ENCODE peak calls at places on chromosomes 1 and 21, in seven cellular contexts. K, M, A, L, V, G and H are unnamed samples.
A peak's percentile ranks its signal among the peaks of the same experiment; 100 is the strongest.

GRCh38 chr1:223129229-223129851 is 13.7 kb downstream of the TLR5 start:
- DNase-seq in K (peak; percentile 80), V (peak; percentile 58), M (peak; percentile 15), G (peak; percentile 80), L (peak; percentile 93), A (no peak), H (peak; percentile 74)

GRCh38 chr1:219058891-219059820 is 114.5 kb upstream of the LYPLAL1 start:
- DNase-seq in K (no peak), G (no peak), V (no peak), A (no peak), M (no peak), L (no peak), H (no peak)

GRCh38 chr1:29159773-29160172 is 21.9 kb downstream of the SRSF4 start:
- DNase-seq in L (no peak), K (no peak), M (no peak), V (no peak), G (no peak), A (no peak), H (no peak)

GRCh38 chr1:3577300-3577699 is 34.0 kb downstream of the MEGF6 start:
- DNase-seq in G (no peak), K (no peak), A (no peak), L (no peak), V (no peak), M (no peak), H (no peak)

GRCh38 chr1:1371741-1372711 is 3.0 kb downstream of the AURKAIP1 start:
- DNase-seq in A (peak; percentile 57), K (peak; percentile 72), L (peak; percentile 96), M (no peak), G (peak; percentile 80), V (peak; percentile 83), H (peak; percentile 85)

GRCh38 chr1:47618830-47619229 is 181.0 kb downstream of the FOXD2 start:
- DNase-seq in M (no peak), V (no peak), A (no peak), L (no peak), K (no peak), G (no peak), H (no peak)

GRCh38 chr1:52072291-52072690 is 16.2 kb downstream of the BTF3L4 start:
- DNase-seq in G (no peak), V (no peak), L (no peak), K (no peak), A (no peak), M (no peak), H (no peak)

GRCh38 chr1:7422081-7422480 is 349.0 kb upstream of the VAMP3 start:
- DNase-seq in L (no peak), A (no peak), V (no peak), K (no peak), M (no peak), G (no peak), H (no peak)

GRCh38 chr1:219354962-219355361 is 181.3 kb downstream of the LYPLAL1 start:
- DNase-seq in G (no peak), M (no peak), L (no peak), A (no peak), K (no peak), V (no peak), H (no peak)

GRCh38 chr1:222167111-222167510 is 380.8 kb downstream of the HHIPL2 start:
- DNase-seq in K (peak; percentile 22), V (peak; percentile 22), G (peak; percentile 47), L (peak; percentile 48), M (no peak), A (peak; percentile 47), H (peak; percentile 77)

GRCh38 chr1:40232444-40232843 is 15.3 kb upstream of the TMCO2 start:
- DNase-seq in M (no peak), A (no peak), L (no peak), V (no peak), K (no peak), G (peak; percentile 42), H (no peak)

GRCh38 chr1:150582371-150582770 is 3.0 kb upstream of the MCL1 start:
- DNase-seq in V (no peak), M (no peak), K (no peak), L (no peak), A (no peak), G (no peak), H (no peak)

GRCh38 chr1:155983191-155984023 is 5.1 kb upstream of the ARHGEF2 start:
- DNase-seq in M (no peak), L (no peak), K (peak; percentile 80), V (peak; percentile 78), A (peak; percentile 97), G (peak; percentile 65), H (peak; percentile 64)

GRCh38 chr21:46441961-46442498 is 16.7 kb upstream of the DIP2A start:
- DNase-seq in K (no peak), M (no peak), V (no peak), A (no peak), L (no peak), G (no peak), H (no peak)

GRCh38 chr1:66490817-66491216 is 43.1 kb upstream of the SGIP1 start:
- DNase-seq in G (no peak), M (no peak), A (no peak), K (no peak), L (no peak), V (no peak), H (no peak)

GRCh38 chr1:161930064-161930463 is 93.6 kb downstream of the OLFML2B start:
- DNase-seq in A (no peak), G (no peak), K (no peak), M (no peak), V (no peak), L (no peak), H (no peak)

GRCh38 chr1:157878059-157878458 is 36.5 kb upstream of the CD5L start:
- DNase-seq in K (no peak), V (peak; percentile 30), L (no peak), M (no peak), A (peak; percentile 70), G (peak; percentile 11), H (peak; percentile 49)

GRCh38 chr1:11806307-11806936 is 431 bp downstream of the CLCN6 start:
- DNase-seq in L (no peak), G (peak; percentile 79), A (peak; percentile 30), M (no peak), V (no peak), K (no peak), H (peak; percentile 15)

GRCh38 chr1:22792396-22793171 is 81.9 kb downstream of the EPHB2 start:
- DNase-seq in G (no peak), A (no peak), L (no peak), M (no peak), K (no peak), V (no peak), H (no peak)

GRCh38 chr1:90826024-90826423 is 108.9 kb upstream of the BARHL2 start:
- DNase-seq in K (no peak), L (no peak), G (no peak), M (no peak), A (no peak), V (no peak), H (no peak)

GRCh38 chr21:36910581-36911307 is 55.7 kb downstream of the HLCS start:
- DNase-seq in G (no peak), A (no peak), V (no peak), M (no peak), L (no peak), K (no peak), H (no peak)

GRCh38 chr1:180027949-180028445 is 73.4 kb downstream of the CEP350 start:
- DNase-seq in G (no peak), K (no peak), V (no peak), A (no peak), M (no peak), L (no peak), H (no peak)

GRCh38 chr1:157154940-157155514 is 16.8 kb upstream of the ETV3 start:
- DNase-seq in L (peak; percentile 58), A (peak; percentile 63), G (peak; percentile 90), V (peak; percentile 24), M (no peak), K (peak; percentile 41), H (no peak)

GRCh38 chr1:236072001-236072400 is 7.1 kb upstream of the NID1 start:
- DNase-seq in L (no peak), A (no peak), M (no peak), G (no peak), V (no peak), K (no peak), H (no peak)

GRCh38 chr1:209881271-209882018 is 53.7 kb downstream of the UTP25 start:
- DNase-seq in K (no peak), M (no peak), L (no peak), A (no peak), V (no peak), G (no peak), H (no peak)

GRCh38 chr1:175132456-175132855 is 60.1 kb downstream of the KIAA0040 start:
- DNase-seq in G (no peak), K (no peak), V (no peak), M (no peak), L (no peak), A (no peak), H (no peak)

GRCh38 chr1:9440763-9441194 is 98.5 kb upstream of the SLC25A33 start:
- DNase-seq in K (peak; percentile 61), A (no peak), L (no peak), M (no peak), G (no peak), V (no peak), H (no peak)

GRCh38 chr1:154170547-154171221 is 15.8 kb upstream of the NUP210L start:
- DNase-seq in L (no peak), A (no peak), K (no peak), V (peak; percentile 24), M (no peak), G (no peak), H (no peak)

GRCh38 chr1:218366322-218367052 is 21.4 kb downstream of the TGFB2 start:
- DNase-seq in G (no peak), A (no peak), K (no peak), L (no peak), M (no peak), V (no peak), H (no peak)

GRCh38 chr1:244322791-244323521 is 128.8 kb downstream of the ADSS2 start:
- DNase-seq in L (no peak), V (no peak), M (no peak), K (no peak), G (peak; percentile 88), A (peak; percentile 94), H (no peak)

GRCh38 chr1:174877208-174877673 is 122.5 kb upstream of the CACYBP start:
- DNase-seq in V (no peak), L (no peak), A (no peak), G (peak; percentile 63), M (no peak), K (no peak), H (peak; percentile 45)

GRCh38 chr1:22388666-22389455 is 62.8 kb upstream of the ZBTB40 start:
- DNase-seq in L (no peak), G (no peak), V (no peak), K (no peak), A (no peak), M (no peak), H (no peak)

GRCh38 chr1:119549719-119550141 is 42.7 kb downstream of the HSD3B1 start:
- DNase-seq in M (peak; percentile 21), L (peak; percentile 34), K (no peak), A (peak; percentile 53), G (peak; percentile 81), V (peak; percentile 65), H (peak; percentile 22)

GRCh38 chr1:204289280-204289679 is 70.4 kb downstream of the PLEKHA6 start:
- DNase-seq in A (no peak), V (no peak), M (no peak), L (no peak), G (no peak), K (no peak), H (no peak)

GRCh38 chr21:15065381-15066230 is 806 bp upstream of the NRIP1 start:
- DNase-seq in V (peak; percentile 88), A (no peak), K (peak; percentile 79), L (peak; percentile 49), M (peak; percentile 55), G (peak; percentile 78), H (peak; percentile 64)